ENCODE peak calls at places on chromosomes 16 and 17, in nine cellular contexts. B, L, U, M, K, F, E, D and H are unnamed samples.

GRCh38 chr17:79695293-79696158 is 35.2 kb upstream of the ENPP7 start:
- DNase-seq in E (no peak), F (no peak), D (no peak), L (peak), M (no peak), B (no peak), K (no peak), U (no peak), H (no peak)

GRCh38 chr17:75086496-75087181 is 1.1 kb upstream of the SLC16A5 start:
- DNase-seq in F (no peak), U (no peak), D (no peak), K (no peak), M (no peak), L (no peak), B (no peak), E (no peak), H (no peak)

GRCh38 chr16:50284131-50284911 is 18.0 kb downstream of the ADCY7 start:
- DNase-seq in F (no peak), U (no peak), L (peak), D (peak), K (no peak), E (no peak), M (peak), B (no peak), H (no peak)

GRCh38 chr17:52477824-52478614 is 319.5 kb upstream of the CA10 start:
- DNase-seq in E (no peak), B (no peak), F (no peak), D (no peak), L (no peak), M (no peak), K (no peak), U (no peak), H (no peak)

GRCh38 chr16:7086842-7087616 is 245.6 kb upstream of the RBFOX1 start:
- DNase-seq in L (no peak), U (no peak), E (peak), D (peak), B (no peak), M (no peak), K (no peak), F (no peak), H (no peak)

GRCh38 chr16:19722269-19722952 is 4.3 kb downstream of the IQCK start:
- DNase-seq in K (no peak), B (no peak), F (no peak), E (no peak), U (no peak), M (no peak), L (no peak), D (no peak), H (no peak)

GRCh38 chr17:17052462-17053221 is 10.4 kb downstream of the MPRIP start:
- DNase-seq in D (no peak), K (no peak), U (no peak), L (no peak), F (no peak), E (no peak), M (no peak), B (no peak), H (no peak)

GRCh38 chr16:20906225-20906870 is 5.8 kb downstream of the LYRM1 start:
- DNase-seq in L (peak), M (no peak), K (peak), F (no peak), E (no peak), U (no peak), D (no peak), B (no peak), H (no peak)

GRCh38 chr16:80285089-80285488 is 255.7 kb upstream of the DYNLRB2 start:
- DNase-seq in E (no peak), F (no peak), U (no peak), D (no peak), L (peak), B (no peak), K (peak), M (no peak), H (no peak)

GRCh38 chr17:40372031-40372430 is 7.5 kb upstream of the GJD3 start:
- DNase-seq in U (no peak), B (no peak), F (no peak), E (no peak), D (no peak), L (no peak), M (no peak), K (no peak), H (no peak)

GRCh38 chr17:350706-351435 is 1.7 kb downstream of the RPH3AL start:
- DNase-seq in D (peak), U (no peak), F (no peak), E (no peak), K (peak), M (peak), L (peak), B (no peak), H (no peak)

GRCh38 chr17:351436-351713 is 1.2 kb downstream of the RPH3AL start:
- DNase-seq in L (no peak), D (no peak), F (no peak), E (no peak), U (no peak), M (no peak), B (no peak), K (peak), H (no peak)

GRCh38 chr17:353213-353837 is 718 bp upstream of the RPH3AL start:
- DNase-seq in E (no peak), M (no peak), B (no peak), L (no peak), K (no peak), D (no peak), U (no peak), F (no peak), H (no peak)

GRCh38 chr17:352421-353212 is at the start of gene RPH3AL:
- DNase-seq in B (no peak), M (peak), K (no peak), U (no peak), E (no peak), L (peak), D (peak), F (no peak), H (no peak)

GRCh38 chr17:351875-352420 is 659 bp downstream of the RPH3AL start:
- DNase-seq in M (no peak), U (no peak), D (no peak), E (no peak), L (no peak), K (no peak), B (no peak), F (no peak), H (no peak)
- H3K4me3 ChIP-seq in M (peak), U (no peak), D (no peak), E (no peak), L (no peak), K (no peak), B (peak), F (no peak), H (no peak)

DNA sequence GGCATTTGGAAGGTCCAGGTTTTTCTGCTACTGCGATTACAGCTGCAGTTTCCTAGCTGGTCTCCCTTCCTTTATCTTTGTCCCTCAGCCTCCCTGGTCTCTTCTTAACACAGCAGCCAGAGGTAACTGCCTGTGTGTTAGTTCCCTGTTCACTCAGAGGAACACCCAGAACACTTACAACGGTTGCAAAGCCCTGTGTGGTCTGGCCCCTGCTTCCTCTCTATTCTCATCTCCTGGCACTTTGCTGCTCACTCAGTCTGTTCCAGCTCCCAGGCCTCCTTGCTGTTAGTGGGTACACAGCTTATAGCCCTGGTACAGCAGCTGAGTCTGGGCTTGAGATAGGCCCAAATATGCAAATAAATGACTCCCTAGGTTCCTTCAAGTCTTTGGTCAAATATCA is 16.4 kb downstream of the NTN1 start:
- DNase-seq in U (no peak), K (no peak), L (no peak), F (no peak), B (no peak), M (no peak), D (no peak), E (no peak), H (peak)
- H3K4me3 ChIP-seq in U (no peak), K (no peak), L (no peak), F (no peak), B (no peak), M (no peak), D (no peak), E (no peak), H (no peak)

DNA sequence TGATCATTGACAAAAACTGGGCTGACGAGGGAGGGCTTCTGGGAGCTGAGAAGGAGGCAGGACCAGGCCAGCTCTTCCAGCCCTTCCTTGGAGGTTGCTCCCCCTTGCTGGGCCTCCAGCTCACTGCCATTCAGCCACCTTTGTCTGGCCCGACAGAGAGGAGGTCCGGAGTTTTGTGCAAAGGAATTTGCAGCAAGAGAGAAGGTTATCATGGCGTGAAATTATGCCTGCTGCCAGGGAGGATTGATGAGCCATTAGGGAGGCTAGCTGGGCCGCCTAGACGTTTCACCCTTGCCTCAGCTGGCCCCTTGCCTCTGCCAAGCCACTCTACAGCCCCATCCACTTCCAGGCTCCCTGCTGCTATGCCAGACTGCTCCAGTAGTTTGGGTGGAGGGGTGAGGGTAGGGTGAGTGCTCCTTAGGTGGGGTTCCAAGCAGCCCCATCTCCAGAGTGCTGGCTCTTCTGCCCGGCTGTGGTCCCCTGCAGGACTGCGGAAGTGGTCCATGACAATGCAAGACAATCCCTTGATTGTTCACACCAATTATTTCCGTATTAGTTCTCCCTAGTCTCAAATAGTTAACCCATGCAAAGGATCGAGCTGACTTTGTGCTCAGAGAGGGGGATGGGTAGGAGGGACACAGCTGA is 17.1 kb upstream of the PHF12 start:
- DNase-seq in E (no peak), D (no peak), B (no peak), F (no peak), K (no peak), L (no peak), U (no peak), M (no peak), H (no peak)
- H3K4me3 ChIP-seq in E (no peak), D (no peak), B (no peak), F (no peak), K (no peak), L (no peak), U (no peak), M (no peak), H (no peak)

GRCh38 chr17:47292206-47292605 is 31.5 kb upstream of the EFCAB13 start:
- DNase-seq in B (no peak), U (no peak), D (no peak), K (no peak), M (no peak), E (no peak), F (no peak), L (no peak), H (no peak)
- H3K4me3 ChIP-seq in B (no peak), U (no peak), D (no peak), K (no peak), M (no peak), E (no peak), F (no peak), L (no peak), H (no peak)